ENCODE peak calls at places on chromosomes 7 and 10, in six cellular contexts. One of them, this sample, is unnamed.

GRCh38 chr10:6603142-6604125 is 23.4 kb upstream of the PRKCQ start:
- DNase-seq in heart right ventricle: no peak
- DNase-seq in fibroblast of the aortic adventitia: no peak
- DNase-seq in GM20000: no peak
- DNase-seq in keratinocyte: no peak
- DNase-seq in cardiac muscle cell: no peak
- DNase-seq in this sample: no peak

GRCh38 chr7:79240413-79240812 is 213.1 kb downstream of the MAGI2 start:
- DNase-seq in keratinocyte: no peak
- DNase-seq in fibroblast of the aortic adventitia: no peak
- DNase-seq in GM20000: no peak
- DNase-seq in cardiac muscle cell: no peak
- DNase-seq in heart right ventricle: no peak
- DNase-seq in this sample: no peak

GRCh38 chr10:31123946-31124345 is 92.3 kb upstream of the ZNF438 start:
- DNase-seq in keratinocyte: no peak
- DNase-seq in cardiac muscle cell: no peak
- DNase-seq in fibroblast of the aortic adventitia: no peak
- DNase-seq in heart right ventricle: no peak
- DNase-seq in GM20000: no peak
- DNase-seq in this sample: no peak

GRCh38 chr7:17434841-17435692 is 136.6 kb downstream of the AHR start:
- DNase-seq in GM20000: no peak
- DNase-seq in fibroblast of the aortic adventitia: no peak
- DNase-seq in heart right ventricle: no peak
- DNase-seq in cardiac muscle cell: no peak
- DNase-seq in keratinocyte: no peak
- DNase-seq in this sample: no peak

GRCh38 chr7:49774459-49775064 is 1.1 kb downstream of the VWC2 start:
- DNase-seq in heart right ventricle: peak
- DNase-seq in fibroblast of the aortic adventitia: no peak
- DNase-seq in cardiac muscle cell: no peak
- DNase-seq in keratinocyte: no peak
- DNase-seq in GM20000: peak
- DNase-seq in this sample: no peak

GRCh38 chr10:91453535-91453934 is 43.4 kb downstream of the HECTD2 start:
- DNase-seq in cardiac muscle cell: no peak
- DNase-seq in fibroblast of the aortic adventitia: no peak
- DNase-seq in heart right ventricle: no peak
- DNase-seq in keratinocyte: no peak
- DNase-seq in GM20000: no peak
- DNase-seq in this sample: no peak

GRCh38 chr10:70738425-70739121 is 46.6 kb downstream of the TBATA start:
- DNase-seq in cardiac muscle cell: no peak
- DNase-seq in heart right ventricle: no peak
- DNase-seq in keratinocyte: no peak
- DNase-seq in fibroblast of the aortic adventitia: no peak
- DNase-seq in GM20000: no peak
- DNase-seq in this sample: no peak

GRCh38 chr10:43419997-43420368 is 11.0 kb upstream of the HNRNPF start:
- DNase-seq in cardiac muscle cell: no peak
- DNase-seq in fibroblast of the aortic adventitia: no peak
- DNase-seq in keratinocyte: no peak
- DNase-seq in GM20000: no peak
- DNase-seq in heart right ventricle: no peak
- DNase-seq in this sample: no peak

GRCh38 chr10:35641430-35642015 is 573 bp downstream of the FZD8 start:
- DNase-seq in cardiac muscle cell: peak
- DNase-seq in fibroblast of the aortic adventitia: peak
- DNase-seq in keratinocyte: no peak
- DNase-seq in GM20000: peak
- DNase-seq in heart right ventricle: no peak
- DNase-seq in this sample: no peak

GRCh38 chr7:37481154-37481553 is 32.5 kb upstream of the ELMO1 start:
- DNase-seq in keratinocyte: no peak
- DNase-seq in heart right ventricle: no peak
- DNase-seq in fibroblast of the aortic adventitia: no peak
- DNase-seq in GM20000: no peak
- DNase-seq in cardiac muscle cell: no peak
- DNase-seq in this sample: no peak

GRCh38 chr10:511849-512191 is 177.6 kb downstream of the DIP2C start:
- DNase-seq in heart right ventricle: no peak
- DNase-seq in keratinocyte: no peak
- DNase-seq in GM20000: no peak
- DNase-seq in fibroblast of the aortic adventitia: no peak
- DNase-seq in cardiac muscle cell: no peak
- DNase-seq in this sample: no peak

GRCh38 chr7:118802726-118803125 is 578.2 kb downstream of the ANKRD7 start:
- DNase-seq in fibroblast of the aortic adventitia: no peak
- DNase-seq in GM20000: no peak
- DNase-seq in heart right ventricle: no peak
- DNase-seq in cardiac muscle cell: no peak
- DNase-seq in keratinocyte: no peak
- DNase-seq in this sample: no peak

GRCh38 chr7:17989546-17989945 is 38.1 kb downstream of the PRPS1L1 start:
- DNase-seq in heart right ventricle: no peak
- DNase-seq in cardiac muscle cell: peak
- DNase-seq in GM20000: no peak
- DNase-seq in fibroblast of the aortic adventitia: no peak
- DNase-seq in keratinocyte: no peak
- DNase-seq in this sample: no peak

GRCh38 chr7:76327610-76328009 is 25.1 kb downstream of the HSPB1 start:
- DNase-seq in keratinocyte: no peak
- DNase-seq in GM20000: no peak
- DNase-seq in fibroblast of the aortic adventitia: no peak
- DNase-seq in heart right ventricle: no peak
- DNase-seq in cardiac muscle cell: no peak
- DNase-seq in this sample: no peak

GRCh38 chr7:3117488-3118228 is 74.0 kb upstream of the CARD11 start:
- DNase-seq in keratinocyte: no peak
- DNase-seq in heart right ventricle: no peak
- DNase-seq in fibroblast of the aortic adventitia: no peak
- DNase-seq in GM20000: no peak
- DNase-seq in cardiac muscle cell: peak
- DNase-seq in this sample: no peak

GRCh38 chr10:74008212-74008731 is 10.4 kb downstream of the VCL start:
- DNase-seq in fibroblast of the aortic adventitia: peak
- DNase-seq in cardiac muscle cell: peak
- DNase-seq in heart right ventricle: no peak
- DNase-seq in GM20000: peak
- DNase-seq in keratinocyte: no peak
- DNase-seq in this sample: no peak

GRCh38 chr7:105454058-105454739 is 65.5 kb upstream of the SRPK2 start:
- DNase-seq in GM20000: no peak
- DNase-seq in cardiac muscle cell: peak
- DNase-seq in fibroblast of the aortic adventitia: peak
- DNase-seq in heart right ventricle: no peak
- DNase-seq in keratinocyte: peak
- DNase-seq in this sample: no peak

DNA sequence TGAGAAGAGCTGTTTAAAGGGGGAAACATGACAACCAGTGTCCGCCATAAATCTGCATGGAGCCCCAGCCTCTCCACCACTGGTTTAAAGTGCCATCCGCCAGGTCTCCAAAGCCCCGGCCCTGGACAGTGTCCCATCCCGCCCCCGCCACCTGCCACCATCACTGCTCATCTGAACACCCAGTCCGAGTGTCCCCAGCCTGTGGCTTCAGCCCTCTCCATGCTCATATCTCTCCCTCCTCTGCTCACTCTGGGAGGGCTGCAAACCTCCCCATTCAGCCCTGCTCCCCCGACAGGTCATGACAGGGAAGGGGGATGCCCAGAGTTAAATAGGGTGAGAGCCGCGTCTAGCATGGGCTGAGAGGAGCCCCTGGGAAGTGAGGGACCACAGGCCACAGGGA is 266.2 kb downstream of the DNAJB6 start:
- DNase-seq in GM20000: no peak
- DNase-seq in heart right ventricle: no peak
- DNase-seq in cardiac muscle cell: no peak
- DNase-seq in keratinocyte: no peak
- DNase-seq in fibroblast of the aortic adventitia: no peak
- DNase-seq in this sample: no peak
- TF ChIP-seq CTCF in GM20000: no peak
- TF ChIP-seq CTCF in heart right ventricle: no peak
- TF ChIP-seq CTCF in cardiac muscle cell: no peak
- TF ChIP-seq CTCF in keratinocyte: no peak
- TF ChIP-seq CTCF in fibroblast of the aortic adventitia: no peak
- TF ChIP-seq CTCF in this sample: no peak

DNA sequence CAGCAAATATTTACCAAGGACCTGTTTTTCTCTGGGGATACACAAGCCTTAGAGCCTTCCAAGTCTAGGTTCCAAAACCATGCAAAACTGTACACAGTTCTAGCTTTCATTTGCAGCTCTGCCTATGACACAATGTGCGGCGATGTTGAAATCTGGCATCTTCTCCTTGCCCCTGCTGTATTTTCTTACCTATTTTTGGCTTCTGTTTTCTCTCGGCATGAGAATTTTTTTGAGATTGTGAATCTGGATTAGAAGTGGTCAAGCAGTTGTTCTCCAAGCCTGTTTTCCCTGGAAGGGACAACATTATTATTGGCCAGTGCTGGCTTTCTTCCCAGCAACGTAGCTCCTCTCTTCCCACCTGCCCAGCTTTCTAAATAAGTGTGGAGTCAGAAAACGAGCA is 176.3 kb downstream of the CREB5 start:
- DNase-seq in cardiac muscle cell: no peak
- DNase-seq in fibroblast of the aortic adventitia: no peak
- DNase-seq in GM20000: no peak
- DNase-seq in heart right ventricle: no peak
- DNase-seq in keratinocyte: no peak
- DNase-seq in this sample: no peak
- TF ChIP-seq CTCF in cardiac muscle cell: no peak
- TF ChIP-seq CTCF in fibroblast of the aortic adventitia: no peak
- TF ChIP-seq CTCF in GM20000: no peak
- TF ChIP-seq CTCF in heart right ventricle: no peak
- TF ChIP-seq CTCF in keratinocyte: no peak
- TF ChIP-seq CTCF in this sample: no peak

GRCh38 chr7:24883632-24884013 is 96.4 kb downstream of the OSBPL3 start:
- DNase-seq in heart right ventricle: no peak
- DNase-seq in GM20000: no peak
- DNase-seq in fibroblast of the aortic adventitia: no peak
- DNase-seq in keratinocyte: no peak
- DNase-seq in cardiac muscle cell: no peak
- DNase-seq in this sample: no peak

GRCh38 chr7:24882989-24883631 is 96.9 kb downstream of the OSBPL3 start:
- DNase-seq in keratinocyte: no peak
- DNase-seq in heart right ventricle: peak
- DNase-seq in cardiac muscle cell: peak
- DNase-seq in fibroblast of the aortic adventitia: peak
- DNase-seq in GM20000: no peak
- DNase-seq in this sample: no peak

GRCh38 chr7:24879281-24879680 is 100.7 kb downstream of the OSBPL3 start:
- DNase-seq in GM20000: no peak
- DNase-seq in keratinocyte: no peak
- DNase-seq in heart right ventricle: no peak
- DNase-seq in cardiac muscle cell: peak
- DNase-seq in fibroblast of the aortic adventitia: no peak
- DNase-seq in this sample: no peak

GRCh38 chr7:24880886-24881285 is 99.1 kb downstream of the OSBPL3 start:
- DNase-seq in keratinocyte: no peak
- DNase-seq in heart right ventricle: no peak
- DNase-seq in cardiac muscle cell: peak
- DNase-seq in fibroblast of the aortic adventitia: no peak
- DNase-seq in GM20000: no peak
- DNase-seq in this sample: no peak

DNA sequence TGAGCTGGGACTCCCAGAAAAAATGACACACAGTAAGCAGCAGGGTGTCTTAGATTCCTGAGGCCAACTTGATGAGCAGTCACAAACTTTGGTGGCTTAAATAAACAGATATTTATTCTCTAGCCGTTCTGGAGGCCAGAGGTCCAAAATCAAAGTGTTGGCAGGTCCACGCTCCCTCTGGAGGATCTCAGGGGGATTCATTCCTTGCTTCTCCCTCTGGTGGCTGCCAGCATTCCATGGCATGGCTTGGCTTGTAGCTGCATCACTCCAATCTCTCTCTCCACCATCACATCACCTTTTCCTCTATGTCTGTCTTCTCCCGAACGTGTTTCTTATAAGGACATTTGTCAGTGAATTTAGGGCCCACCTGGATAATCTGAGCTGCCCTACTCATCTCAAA is 98.4 kb downstream of the OSBPL3 start:
- DNase-seq in heart right ventricle: no peak
- DNase-seq in cardiac muscle cell: no peak
- DNase-seq in GM20000: no peak
- DNase-seq in fibroblast of the aortic adventitia: no peak
- DNase-seq in keratinocyte: no peak
- DNase-seq in this sample: peak
- TF ChIP-seq CTCF in heart right ventricle: no peak
- TF ChIP-seq CTCF in cardiac muscle cell: no peak
- TF ChIP-seq CTCF in GM20000: no peak
- TF ChIP-seq CTCF in fibroblast of the aortic adventitia: no peak
- TF ChIP-seq CTCF in keratinocyte: peak
- TF ChIP-seq CTCF in this sample: no peak

GRCh38 chr7:91787923-91788322 is 92.6 kb downstream of the MTERF1 start:
- DNase-seq in fibroblast of the aortic adventitia: no peak
- DNase-seq in cardiac muscle cell: peak
- DNase-seq in GM20000: no peak
- DNase-seq in keratinocyte: no peak
- DNase-seq in heart right ventricle: no peak
- DNase-seq in this sample: no peak

GRCh38 chr7:91789558-91789957 is 90.9 kb downstream of the MTERF1 start:
- DNase-seq in cardiac muscle cell: peak
- DNase-seq in keratinocyte: no peak
- DNase-seq in GM20000: no peak
- DNase-seq in heart right ventricle: no peak
- DNase-seq in fibroblast of the aortic adventitia: no peak
- DNase-seq in this sample: no peak

GRCh38 chr7:91789086-91789485 is 91.4 kb downstream of the MTERF1 start:
- DNase-seq in GM20000: no peak
- DNase-seq in fibroblast of the aortic adventitia: no peak
- DNase-seq in keratinocyte: no peak
- DNase-seq in heart right ventricle: no peak
- DNase-seq in cardiac muscle cell: no peak
- DNase-seq in this sample: no peak

GRCh38 chr7:91780526-91780925 is 100.0 kb downstream of the MTERF1 start:
- DNase-seq in fibroblast of the aortic adventitia: peak
- DNase-seq in GM20000: no peak
- DNase-seq in heart right ventricle: no peak
- DNase-seq in keratinocyte: no peak
- DNase-seq in cardiac muscle cell: no peak
- DNase-seq in this sample: no peak

GRCh38 chr7:91784469-91784868 is 96.0 kb downstream of the MTERF1 start:
- DNase-seq in heart right ventricle: no peak
- DNase-seq in GM20000: no peak
- DNase-seq in fibroblast of the aortic adventitia: peak
- DNase-seq in keratinocyte: no peak
- DNase-seq in cardiac muscle cell: peak
- DNase-seq in this sample: no peak
- TF ChIP-seq CTCF in heart right ventricle: no peak
- TF ChIP-seq CTCF in GM20000: no peak
- TF ChIP-seq CTCF in fibroblast of the aortic adventitia: peak
- TF ChIP-seq CTCF in keratinocyte: no peak
- TF ChIP-seq CTCF in cardiac muscle cell: peak
- TF ChIP-seq CTCF in this sample: no peak

This sample was measured in Calu3.